ENCODE peak calls at places on chromosomes 2 and 18, in five cellular contexts. One of them, this sample, is unnamed. For H3K4me1 and H3K36me3, the result is how much of the 10 kb centered on the place peaks cover.

GRCh38 chr18:67650661-67651060 is 134.1 kb upstream of the DSEL start:
- DNase-seq in lung: no peak
- DNase-seq in OCI-LY7: no peak
- DNase-seq in neural progenitor cell: no peak
- DNase-seq in effector memory CD4-positive, alpha-beta T cell: no peak
- DNase-seq in this sample: no peak

GRCh38 chr2:150267651-150268415 is 219.6 kb downstream of the RND3 start:
- DNase-seq in lung: no peak
- DNase-seq in OCI-LY7: no peak
- DNase-seq in neural progenitor cell: peak
- DNase-seq in effector memory CD4-positive, alpha-beta T cell: no peak
- DNase-seq in this sample: no peak

GRCh38 chr2:10414591-10414990 is 33.5 kb downstream of the ODC1 start:
- DNase-seq in lung: no peak
- DNase-seq in OCI-LY7: no peak
- DNase-seq in neural progenitor cell: no peak
- DNase-seq in effector memory CD4-positive, alpha-beta T cell: no peak
- DNase-seq in this sample: peak

GRCh38 chr2:209614630-209615369 is 156.8 kb upstream of the UNC80 start:
- DNase-seq in lung: no peak
- DNase-seq in OCI-LY7: no peak
- DNase-seq in neural progenitor cell: peak
- DNase-seq in effector memory CD4-positive, alpha-beta T cell: no peak
- DNase-seq in this sample: peak

GRCh38 chr2:200026838-200027237 is 71.5 kb downstream of the MAIP1 start:
- DNase-seq in lung: no peak
- DNase-seq in OCI-LY7: no peak
- DNase-seq in neural progenitor cell: no peak
- DNase-seq in effector memory CD4-positive, alpha-beta T cell: no peak
- DNase-seq in this sample: no peak

GRCh38 chr2:235709124-235709813 is 215.4 kb downstream of the AGAP1 start:
- DNase-seq in lung: peak
- DNase-seq in OCI-LY7: no peak
- DNase-seq in neural progenitor cell: no peak
- DNase-seq in effector memory CD4-positive, alpha-beta T cell: no peak
- DNase-seq in this sample: no peak

GRCh38 chr2:43484323-43484930 is 111.4 kb downstream of the THADA start:
- DNase-seq in lung: no peak
- DNase-seq in OCI-LY7: peak
- DNase-seq in neural progenitor cell: peak
- DNase-seq in effector memory CD4-positive, alpha-beta T cell: no peak
- DNase-seq in this sample: peak

GRCh38 chr2:149857344-149857743 is 269.8 kb upstream of the MMADHC start:
- DNase-seq in lung: no peak
- DNase-seq in OCI-LY7: no peak
- DNase-seq in neural progenitor cell: no peak
- DNase-seq in effector memory CD4-positive, alpha-beta T cell: no peak
- DNase-seq in this sample: no peak

GRCh38 chr18:49055787-49056186 is 105.0 kb upstream of the SMAD7 start:
- DNase-seq in lung: peak
- DNase-seq in OCI-LY7: peak
- DNase-seq in neural progenitor cell: no peak
- DNase-seq in effector memory CD4-positive, alpha-beta T cell: no peak
- DNase-seq in this sample: no peak

GRCh38 chr18:35099911-35100310 is 58.7 kb downstream of the MAPRE2 start:
- DNase-seq in lung: no peak
- DNase-seq in OCI-LY7: no peak
- DNase-seq in neural progenitor cell: no peak
- DNase-seq in effector memory CD4-positive, alpha-beta T cell: no peak
- DNase-seq in this sample: no peak

GRCh38 chr18:58605027-58606020 is 23.6 kb downstream of the ALPK2 start:
- DNase-seq in lung: no peak
- DNase-seq in OCI-LY7: no peak
- DNase-seq in neural progenitor cell: no peak
- DNase-seq in effector memory CD4-positive, alpha-beta T cell: no peak
- DNase-seq in this sample: no peak

GRCh38 chr18:29188760-29189159 is 1011.8 kb upstream of the CDH2 start:
- DNase-seq in lung: no peak
- DNase-seq in OCI-LY7: no peak
- DNase-seq in neural progenitor cell: no peak
- DNase-seq in effector memory CD4-positive, alpha-beta T cell: no peak
- DNase-seq in this sample: no peak

GRCh38 chr18:59659486-59660187 is 37.6 kb downstream of the CCBE1 start:
- DNase-seq in lung: no peak
- DNase-seq in OCI-LY7: no peak
- DNase-seq in neural progenitor cell: peak
- DNase-seq in effector memory CD4-positive, alpha-beta T cell: no peak
- DNase-seq in this sample: no peak

GRCh38 chr18:32271649-32272324 is 81.9 kb downstream of the MEP1B start:
- DNase-seq in lung: no peak
- DNase-seq in OCI-LY7: peak
- DNase-seq in neural progenitor cell: peak
- DNase-seq in effector memory CD4-positive, alpha-beta T cell: no peak
- DNase-seq in this sample: peak

GRCh38 chr18:44602380-44602779 is 78.3 kb upstream of the SETBP1 start:
- DNase-seq in lung: no peak
- DNase-seq in OCI-LY7: no peak
- DNase-seq in neural progenitor cell: no peak
- DNase-seq in effector memory CD4-positive, alpha-beta T cell: no peak
- DNase-seq in this sample: peak

GRCh38 chr2:201882353-201883095 is 76.2 kb downstream of the CDK15 start:
- DNase-seq in lung: no peak
- DNase-seq in OCI-LY7: peak
- DNase-seq in neural progenitor cell: peak
- DNase-seq in effector memory CD4-positive, alpha-beta T cell: no peak
- DNase-seq in this sample: peak

GRCh38 chr2:3194828-3195227 is 182.8 kb downstream of the EIPR1 start:
- DNase-seq in lung: no peak
- DNase-seq in OCI-LY7: no peak
- DNase-seq in neural progenitor cell: no peak
- DNase-seq in effector memory CD4-positive, alpha-beta T cell: no peak
- DNase-seq in this sample: no peak

GRCh38 chr2:153808675-153809074 is 63.0 kb upstream of the GALNT13 start:
- DNase-seq in lung: no peak
- DNase-seq in OCI-LY7: no peak
- DNase-seq in neural progenitor cell: no peak
- DNase-seq in effector memory CD4-positive, alpha-beta T cell: no peak
- DNase-seq in this sample: no peak

GRCh38 chr2:12300019-12300602 is 416.6 kb upstream of the TRIB2 start:
- DNase-seq in lung: no peak
- DNase-seq in OCI-LY7: no peak
- DNase-seq in neural progenitor cell: no peak
- DNase-seq in effector memory CD4-positive, alpha-beta T cell: no peak
- DNase-seq in this sample: no peak

GRCh38 chr2:238887616-238888015 is 39.7 kb downstream of the TWIST2 start:
- DNase-seq in lung: no peak
- DNase-seq in OCI-LY7: no peak
- DNase-seq in neural progenitor cell: no peak
- DNase-seq in effector memory CD4-positive, alpha-beta T cell: no peak
- DNase-seq in this sample: no peak

DNA sequence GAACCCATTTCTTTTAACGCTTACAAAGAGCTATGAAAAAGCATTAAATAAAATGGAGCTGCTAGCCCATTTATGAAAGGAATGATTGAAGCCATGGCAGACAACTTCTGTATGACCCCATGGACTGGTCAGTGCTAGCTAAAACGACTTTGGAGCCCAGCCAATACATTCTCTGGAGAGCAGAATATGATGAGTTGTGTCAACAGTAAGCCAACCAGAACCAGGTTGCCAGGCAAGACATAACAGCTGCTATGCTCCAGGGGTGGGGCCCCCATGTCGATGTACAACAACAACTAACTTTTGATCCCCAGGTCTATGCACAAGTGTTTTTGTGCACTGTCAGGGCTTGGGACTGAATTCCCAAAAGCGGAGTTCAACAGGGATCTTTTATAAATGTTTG is 64.8 kb upstream of the MYO3B start:
- DNase-seq in lung: no peak
- DNase-seq in OCI-LY7: no peak
- DNase-seq in neural progenitor cell: no peak
- DNase-seq in effector memory CD4-positive, alpha-beta T cell: no peak
- DNase-seq in this sample: peak
- H3K4me3 ChIP-seq in lung: no peak
- H3K4me3 ChIP-seq in OCI-LY7: no peak
- H3K4me3 ChIP-seq in neural progenitor cell: no peak
- H3K4me3 ChIP-seq in effector memory CD4-positive, alpha-beta T cell: no peak
- H3K4me3 ChIP-seq in this sample: peak

GRCh38 chr2:103365071-103365470 is 603.2 kb downstream of the TMEM182 start:
- DNase-seq in lung: no peak
- DNase-seq in OCI-LY7: no peak
- DNase-seq in neural progenitor cell: no peak
- DNase-seq in effector memory CD4-positive, alpha-beta T cell: no peak
- DNase-seq in this sample: no peak
- H3K4me1 ChIP-seq in lung: under half
- H3K4me1 ChIP-seq in OCI-LY7: under half
- H3K4me1 ChIP-seq in neural progenitor cell: under half
- H3K4me1 ChIP-seq in effector memory CD4-positive, alpha-beta T cell: under half
- H3K4me1 ChIP-seq in this sample: under half

GRCh38 chr2:96604104-96604503 is 34.0 kb downstream of the KANSL3 start:
- DNase-seq in lung: no peak
- DNase-seq in OCI-LY7: peak
- DNase-seq in neural progenitor cell: peak
- DNase-seq in effector memory CD4-positive, alpha-beta T cell: no peak
- DNase-seq in this sample: no peak
- H3K36me3 ChIP-seq in lung: half or more
- H3K36me3 ChIP-seq in OCI-LY7: half or more
- H3K36me3 ChIP-seq in neural progenitor cell: under half
- H3K36me3 ChIP-seq in effector memory CD4-positive, alpha-beta T cell: half or more
- H3K36me3 ChIP-seq in this sample: half or more

DNA sequence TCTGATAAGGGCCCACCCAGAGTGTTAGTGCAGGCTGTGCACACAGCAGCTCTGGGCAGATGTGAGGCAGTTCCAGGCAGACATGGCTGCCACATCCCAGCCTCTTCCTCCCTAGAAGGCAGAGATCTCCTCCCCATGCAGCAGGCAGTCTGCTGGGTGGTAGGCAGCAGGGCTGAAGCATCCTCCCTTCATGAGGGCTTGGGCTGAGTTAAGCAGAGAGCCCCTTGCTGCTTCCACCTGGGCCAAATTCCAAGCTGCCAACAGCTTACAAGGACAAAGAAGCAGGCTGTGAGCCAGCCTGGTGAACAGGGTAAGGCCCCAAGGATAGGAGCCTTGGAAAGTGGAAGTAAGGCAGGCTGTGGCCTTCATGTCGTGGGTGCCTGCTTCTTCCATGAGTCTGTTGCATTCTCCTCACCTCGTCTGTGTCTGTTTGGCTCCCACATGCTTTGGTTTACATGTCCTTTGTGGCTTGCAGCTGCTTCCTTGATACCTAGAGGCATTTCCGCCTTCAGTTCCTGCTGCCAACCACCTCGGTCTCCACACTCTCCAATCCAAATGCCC is 7.8 kb downstream of the PSD4 start:
- DNase-seq in lung: no peak
- DNase-seq in OCI-LY7: no peak
- DNase-seq in neural progenitor cell: no peak
- DNase-seq in effector memory CD4-positive, alpha-beta T cell: no peak
- DNase-seq in this sample: peak
- H3K4me3 ChIP-seq in lung: no peak
- H3K4me3 ChIP-seq in OCI-LY7: no peak
- H3K4me3 ChIP-seq in neural progenitor cell: no peak
- H3K4me3 ChIP-seq in effector memory CD4-positive, alpha-beta T cell: no peak
- H3K4me3 ChIP-seq in this sample: no peak